ENCODE peak calls at places on chromosomes 12 and 14, in six cellular contexts. S, F, G, N, D and Z are unnamed samples.

GRCh38 chr12:93025145-93026103 is 96.3 kb upstream of the EEA1 start:
- DNase-seq in S (peak; percentile 6), F (no peak), G (peak; percentile 77), N (no peak), D (no peak), Z (peak; percentile 33)

GRCh38 chr12:97967831-97968230 is 505.2 kb downstream of the RMST start:
- DNase-seq in S (no peak), F (no peak), G (no peak), N (no peak), D (no peak), Z (no peak)

GRCh38 chr12:71476513-71476912 is 36.9 kb downstream of the LGR5 start:
- DNase-seq in S (no peak), F (no peak), G (no peak), N (no peak), D (no peak), Z (no peak)

GRCh38 chr12:108341356-108341755 is 2.2 kb upstream of the CMKLR1 start:
- DNase-seq in S (no peak), F (no peak), G (peak; percentile 61), N (no peak), D (no peak), Z (no peak)

GRCh38 chr12:5081016-5081415 is 37.3 kb downstream of the KCNA5 start:
- DNase-seq in S (peak; percentile 57), F (no peak), G (no peak), N (no peak), D (peak; percentile 78), Z (no peak)

GRCh38 chr12:51009038-51009437 is 17.1 kb downstream of the SLC11A2 start:
- DNase-seq in S (no peak), F (peak; percentile 49), G (peak; percentile 26), N (no peak), D (no peak), Z (no peak)

GRCh38 chr14:92951912-92952471 is 29.0 kb downstream of the CHGA start:
- DNase-seq in S (peak; percentile 45), F (peak; percentile 60), G (peak; percentile 74), N (peak; percentile 54), D (peak; percentile 86), Z (peak; percentile 87)

GRCh38 chr12:42474391-42474790 is 115.2 kb downstream of the PRICKLE1 start:
- DNase-seq in S (no peak), F (no peak), G (no peak), N (no peak), D (no peak), Z (no peak)

GRCh38 chr12:57465747-57466505 is 6.3 kb downstream of the GLI1 start:
- DNase-seq in S (no peak), F (no peak), G (no peak), N (no peak), D (no peak), Z (no peak)

GRCh38 chr12:10169094-10169493 is 2.8 kb downstream of the OLR1 start:
- DNase-seq in S (no peak), F (no peak), G (no peak), N (no peak), D (no peak), Z (no peak)

GRCh38 chr12:108647199-108647935 is 13.7 kb upstream of the SELPLG start:
- DNase-seq in S (no peak), F (no peak), G (no peak), N (no peak), D (no peak), Z (no peak)

GRCh38 chr12:53039851-53040250 is 10.0 kb upstream of the TNS2 start:
- DNase-seq in S (no peak), F (no peak), G (no peak), N (no peak), D (no peak), Z (no peak)

GRCh38 chr12:124927325-124928094 is 13.1 kb upstream of the UBC start:
- DNase-seq in S (peak; percentile 96), F (peak; percentile 90), G (peak; percentile 89), N (peak; percentile 86), D (peak; percentile 100), Z (no peak)

GRCh38 chr14:103398427-103399195 is 13.4 kb downstream of the MARK3 start:
- DNase-seq in S (no peak), F (no peak), G (peak; percentile 51), N (no peak), D (no peak), Z (no peak)

GRCh38 chr12:131378861-131379665 is 331.8 kb upstream of the SFSWAP start:
- DNase-seq in S (no peak), F (no peak), G (no peak), N (no peak), D (peak; percentile 46), Z (no peak)

GRCh38 chr14:78595797-78596196 is 425.6 kb downstream of the NRXN3 start:
- DNase-seq in S (peak; percentile 3), F (no peak), G (peak; percentile 38), N (no peak), D (no peak), Z (peak; percentile 72)